ENCODE peak calls at places on chromosome 6, in six cellular contexts. R is substantia nigra; S is effector CD8-positive, alpha-beta T cell; N is endothelial cell; J is NCI-H1417; P is WTC11. O is an unnamed sample.

GRCh38 chr6:112781236-112781635 is 434.1 kb downstream of the RFPL4B start:
- DNase-seq in N (peak), J (no peak), R (peak), P (no peak), S (no peak), O (peak)

GRCh38 chr6:87918461-87918941 is 129.1 kb upstream of the SPACA1 start:
- DNase-seq in R (no peak), N (no peak), P (no peak), S (no peak), J (peak), O (peak)

GRCh38 chr6:139230421-139230840 is 61.4 kb downstream of the TXLNB start:
- DNase-seq in S (no peak), N (no peak), J (peak), P (no peak), R (no peak), O (peak)

GRCh38 chr6:46244670-46245069 is 73.9 kb upstream of the ENPP5 start:
- DNase-seq in P (no peak), N (no peak), J (no peak), S (no peak), R (no peak), O (no peak)

GRCh38 chr6:24307881-24308280 is 50.0 kb downstream of the DCDC2 start:
- DNase-seq in N (no peak), S (no peak), J (no peak), R (no peak), P (no peak), O (no peak)

GRCh38 chr6:128743974-128744765 is 138.8 kb upstream of the LAMA2 start:
- DNase-seq in J (no peak), N (no peak), S (no peak), R (no peak), P (peak), O (peak)

GRCh38 chr6:42224222-42225042 is 6.8 kb upstream of the MRPS10 start:
- DNase-seq in P (no peak), R (no peak), S (no peak), J (no peak), N (no peak), O (no peak)

GRCh38 chr6:126170875-126171489 is 168.9 kb upstream of the CENPW start:
- DNase-seq in R (no peak), P (no peak), N (peak), S (no peak), J (peak), O (peak)

GRCh38 chr6:33405541-33405940 is 5.3 kb upstream of the PHF1 start:
- DNase-seq in S (no peak), P (no peak), J (no peak), N (no peak), R (no peak), O (no peak)

GRCh38 chr6:158978752-158979151 is 21.2 kb downstream of the RSPH3 start:
- DNase-seq in N (no peak), P (no peak), J (no peak), S (no peak), R (no peak), O (no peak)

GRCh38 chr6:136289579-136290405 is at the start of gene BCLAF1:
- DNase-seq in J (peak), P (peak), S (peak), N (peak), R (peak), O (peak)

GRCh38 chr6:89048286-89048923 is 32.1 kb upstream of the PNRC1 start:
- DNase-seq in P (no peak), S (no peak), R (no peak), J (no peak), N (no peak), O (no peak)

GRCh38 chr6:52712136-52712535 is 41.2 kb downstream of the TMEM14A start:
- DNase-seq in S (no peak), R (no peak), J (no peak), P (no peak), N (no peak), O (no peak)

GRCh38 chr6:128305228-128305627 is 215.2 kb downstream of the PTPRK start:
- DNase-seq in N (no peak), R (no peak), J (no peak), P (no peak), S (no peak), O (no peak)

GRCh38 chr6:41519748-41520699 is 26.2 kb upstream of the FOXP4 start:
- DNase-seq in P (no peak), S (no peak), R (no peak), J (no peak), N (no peak), O (no peak)

GRCh38 chr6:154447929-154448328 is 62.6 kb downstream of the CNKSR3 start:
- DNase-seq in P (no peak), R (no peak), S (no peak), N (no peak), J (no peak), O (peak)

GRCh38 chr6:31114540-31114876 is at the start of gene PSORS1C1:
- DNase-seq in J (no peak), R (no peak), S (no peak), P (no peak), N (no peak), O (peak)

GRCh38 chr6:170057961-170058877 is 232.7 kb downstream of the DLL1 start:
- DNase-seq in N (no peak), S (no peak), P (no peak), J (no peak), R (no peak), O (no peak)

GRCh38 chr6:108363756-108364356 is 69.0 kb downstream of the AFG1L start:
- DNase-seq in S (no peak), R (no peak), J (no peak), P (no peak), N (no peak), O (no peak)

GRCh38 chr6:3227363-3228045 is at the start of gene TUBB2B:
- DNase-seq in S (no peak), P (peak), R (peak), J (peak), N (peak), O (peak)

GRCh38 chr6:148530976-148531375 is 188.3 kb downstream of the SASH1 start:
- DNase-seq in R (no peak), N (no peak), J (no peak), P (no peak), S (no peak), O (no peak)

GRCh38 chr6:14921170-14921569 is 324.7 kb upstream of the JARID2 start:
- DNase-seq in R (no peak), N (peak), S (no peak), P (no peak), J (peak), O (peak)

GRCh38 chr6:99492137-99492536 is 23.1 kb downstream of the USP45 start:
- DNase-seq in P (no peak), J (no peak), R (no peak), N (no peak), S (no peak), O (no peak)

GRCh38 chr6:106369739-106370138 is 9.2 kb downstream of the CRYBG1 start:
- DNase-seq in S (no peak), R (no peak), P (no peak), N (no peak), J (no peak), O (no peak)

GRCh38 chr6:132648356-132648755 is 10.6 kb downstream of the TAAR1 start:
- DNase-seq in S (no peak), P (no peak), N (no peak), J (no peak), R (no peak), O (no peak)

GRCh38 chr6:116369540-116370327 is 1.0 kb upstream of the DSE start:
- DNase-seq in P (no peak), J (no peak), R (no peak), S (no peak), N (no peak), O (no peak)

GRCh38 chr6:73511796-73512195 is 9.0 kb downstream of the EEF1A1 start:
- DNase-seq in N (no peak), R (no peak), S (no peak), P (no peak), J (no peak), O (no peak)

GRCh38 chr6:95365454-95365853 is 211.9 kb upstream of the MANEA start:
- DNase-seq in J (no peak), P (no peak), N (no peak), R (no peak), S (no peak), O (no peak)

GRCh38 chr6:4388675-4389074 is 253.3 kb upstream of the ECI2 start:
- DNase-seq in P (peak), S (no peak), R (no peak), N (no peak), J (no peak), O (peak)

GRCh38 chr6:6803180-6803978 is 214.9 kb downstream of the LY86 start:
- DNase-seq in S (no peak), P (no peak), J (no peak), N (no peak), R (no peak), O (no peak)

GRCh38 chr6:105844275-105844848 is 241.8 kb upstream of the PRDM1 start:
- DNase-seq in R (no peak), N (no peak), P (peak), S (no peak), J (no peak), O (no peak)

GRCh38 chr6:41757931-41758640 is 10.9 kb upstream of the PGC start:
- DNase-seq in J (no peak), R (no peak), P (no peak), N (no peak), S (no peak), O (no peak)

GRCh38 chr6:22926613-22927348 is 357.4 kb downstream of the HDGFL1 start:
- DNase-seq in P (no peak), J (no peak), S (no peak), N (peak), R (no peak), O (peak)

GRCh38 chr6:96907498-96907897 is 9.8 kb upstream of the NDUFAF4 start:
- DNase-seq in J (no peak), P (no peak), R (no peak), S (no peak), N (no peak), O (no peak)

GRCh38 chr6:160279850-160280249 is 21.2 kb upstream of the SLC22A2 start:
- DNase-seq in P (no peak), J (no peak), R (no peak), N (no peak), S (no peak), O (no peak)

O was measured in SJCRH30.